ENCODE peak calls at places on chromosomes 1 and 21, in ten cellular contexts. W, Y, J, X, F, B, O, N, I and R are unnamed samples.
A peak's percentile ranks its signal among the peaks of the same experiment; 100 is the strongest.

GRCh38 chr1:182829285-182829932 is 9.7 kb upstream of the DHX9 start:
- DNase-seq in W (no peak), Y (no peak), J (no peak), X (no peak), F (no peak), B (no peak), O (no peak), N (no peak), I (no peak), R (no peak)

GRCh38 chr21:15431053-15431452 is 298.7 kb upstream of the USP25 start:
- DNase-seq in W (no peak), Y (no peak), J (no peak), X (no peak), F (no peak), B (no peak), O (no peak), N (no peak), I (no peak), R (no peak)

GRCh38 chr21:46610018-46610701 is 5.3 kb upstream of the S100B start:
- DNase-seq in W (no peak), Y (no peak), J (no peak), X (no peak), F (no peak), B (no peak), O (no peak), N (no peak), I (no peak), R (no peak)

GRCh38 chr1:206685256-206685748 is 597 bp downstream of the MAPKAPK2 start:
- DNase-seq in W (peak; percentile 62), Y (no peak), J (peak; percentile 73), X (peak; percentile 44), F (peak; percentile 70), B (peak; percentile 41), O (peak; percentile 91), N (peak; percentile 59), I (no peak), R (peak; percentile 43)

GRCh38 chr1:210584439-210585113 is 255.9 kb downstream of the HHAT start:
- DNase-seq in W (peak; percentile 87), Y (peak; percentile 77), J (peak; percentile 74), X (no peak), F (peak; percentile 80), B (peak; percentile 91), O (no peak), N (peak; percentile 24), I (peak; percentile 34), R (peak; percentile 29)

GRCh38 chr1:27522860-27523665 is 33.1 kb upstream of the WASF2 start:
- DNase-seq in W (peak; percentile 74), Y (no peak), J (no peak), X (no peak), F (no peak), B (no peak), O (no peak), N (peak; percentile 63), I (no peak), R (no peak)

GRCh38 chr21:41470054-41470453 is 37.9 kb downstream of the TMPRSS2 start:
- DNase-seq in W (no peak), Y (no peak), J (peak; percentile 13), X (no peak), F (no peak), B (no peak), O (no peak), N (no peak), I (no peak), R (no peak)

GRCh38 chr21:46455575-46456385 is 2.9 kb upstream of the DIP2A start:
- DNase-seq in W (peak; percentile 95), Y (no peak), J (no peak), X (no peak), F (peak; percentile 54), B (no peak), O (no peak), N (no peak), I (no peak), R (no peak)

GRCh38 chr1:214281030-214281901 is at the start of gene SMYD2:
- DNase-seq in W (peak; percentile 72), Y (peak; percentile 75), J (peak; percentile 86), X (peak; percentile 59), F (peak; percentile 78), B (peak; percentile 81), O (peak; percentile 95), N (peak; percentile 73), I (no peak), R (peak; percentile 58)

DNA sequence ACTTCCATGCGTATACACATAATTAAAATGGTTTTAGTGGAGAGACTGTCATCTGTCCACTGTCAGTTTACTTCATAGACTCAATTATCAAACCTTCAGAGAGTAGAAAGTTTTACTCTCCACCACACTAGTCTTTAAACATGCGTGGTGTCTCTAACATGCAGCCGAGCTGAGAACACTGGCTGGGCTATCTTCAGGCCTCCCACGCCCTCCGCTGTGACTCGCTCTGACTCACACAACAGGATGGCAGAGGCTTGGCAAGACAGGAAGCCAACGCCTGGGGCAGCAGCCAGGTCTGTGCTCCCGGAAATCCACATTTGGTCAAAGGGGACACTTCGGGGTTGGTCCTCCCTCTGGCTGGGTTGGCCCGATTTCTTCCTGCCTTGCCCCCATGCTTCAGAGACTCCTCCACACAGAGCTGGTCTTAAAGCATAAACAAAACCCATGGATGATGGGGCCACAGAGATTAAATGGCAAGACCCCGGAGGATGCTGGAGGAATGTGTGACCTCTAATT is 22.7 kb upstream of the IFNGR2 start:
- DNase-seq in W (peak; percentile 72), Y (peak; percentile 86), J (peak; percentile 88), X (peak; percentile 96), F (peak; percentile 90), B (peak; percentile 54), O (peak; percentile 23), N (peak; percentile 82), I (peak; percentile 86), R (peak; percentile 40)
- TF ChIP-seq POLR2A in W (peak; percentile 44), Y (no peak), J (peak; percentile 65), X (no peak), F (no peak), B (no peak), O (no peak), N (no peak), I (no peak), R (peak; percentile 65)

DNA sequence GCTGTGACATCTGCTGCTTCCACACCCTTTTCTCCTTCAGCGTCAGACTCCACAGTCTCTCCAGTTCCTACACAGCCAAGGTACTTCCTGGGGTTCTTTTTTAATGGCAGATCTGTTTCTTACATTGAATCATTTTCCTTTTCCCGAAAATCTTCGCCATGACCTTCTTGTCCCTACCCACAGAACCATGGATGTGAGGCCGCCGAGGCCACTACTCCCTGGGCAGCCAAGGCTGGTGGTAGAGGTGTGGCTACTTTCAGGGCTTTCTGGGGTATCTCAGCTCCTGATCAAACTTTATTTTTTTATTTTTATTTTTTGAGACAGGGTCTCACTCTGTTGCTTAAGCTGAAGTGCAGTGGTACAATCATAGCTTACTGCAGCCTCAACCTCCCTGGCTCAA is 9.5 kb upstream of the LIN9 start:
- DNase-seq in W (no peak), Y (no peak), J (no peak), X (no peak), F (peak; percentile 22), B (no peak), O (no peak), N (no peak), I (no peak), R (no peak)
- TF ChIP-seq POLR2A in W (no peak), Y (no peak), J (no peak), X (no peak), F (no peak), B (no peak), O (no peak), N (no peak), I (no peak), R (no peak)

DNA sequence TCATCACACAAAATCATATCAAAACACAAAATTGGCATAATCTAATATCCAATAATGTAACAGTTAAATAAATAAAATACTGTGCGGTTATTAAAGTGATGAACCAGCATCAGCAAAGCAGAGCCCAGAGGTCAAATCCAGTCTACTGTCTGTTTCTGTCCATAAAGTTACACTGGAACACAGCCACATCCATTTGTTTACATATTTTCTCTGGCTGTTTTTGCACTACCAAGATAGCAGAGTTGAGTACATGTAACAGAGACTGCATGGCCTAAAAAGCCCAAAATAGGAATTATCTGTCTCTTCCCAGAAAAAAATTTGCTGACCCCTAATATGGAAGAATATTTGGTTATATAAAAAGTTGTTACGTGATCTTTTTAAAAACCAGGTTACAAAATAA is 242.2 kb upstream of the DMRTA2 start:
- DNase-seq in W (no peak), Y (no peak), J (no peak), X (no peak), F (no peak), B (no peak), O (no peak), N (no peak), I (no peak), R (no peak)
- TF ChIP-seq POLR2A in W (no peak), Y (no peak), J (no peak), X (no peak), F (no peak), B (no peak), O (no peak), N (no peak), I (no peak), R (no peak)

GRCh38 chr1:44819594-44820327 is 11.4 kb downstream of the BTBD19 start:
- DNase-seq in W (peak; percentile 90), Y (peak; percentile 79), J (peak; percentile 90), X (peak; percentile 79), F (peak; percentile 92), B (peak; percentile 89), O (no peak), N (peak; percentile 78), I (peak; percentile 35), R (peak; percentile 86)
- TF ChIP-seq POLR2A in W (peak; percentile 100), Y (no peak), J (peak; percentile 95), X (peak; percentile 88), F (peak; percentile 84), B (no peak), O (peak; percentile 44), N (peak; percentile 83), I (no peak), R (peak; percentile 100)